ENCODE peak calls at places on chromosomes 5 and 9, in seven cellular contexts. One of them, this sample, is unnamed.

GRCh38 chr9:84330246-84330645 is 10.3 kb downstream of the SLC28A3 start:
- DNase-seq in fibroblast of the aortic adventitia: no peak
- DNase-seq in transverse colon: no peak
- DNase-seq in brain microvascular endothelial cell: no peak
- DNase-seq in suprapubic skin: no peak
- DNase-seq in fibroblast of lung: no peak
- DNase-seq in HFF-Myc: no peak
- DNase-seq in this sample: no peak

GRCh38 chr5:174183701-174184100 is 138.2 kb downstream of the NSG2 start:
- DNase-seq in fibroblast of the aortic adventitia: no peak
- DNase-seq in transverse colon: no peak
- DNase-seq in brain microvascular endothelial cell: no peak
- DNase-seq in suprapubic skin: no peak
- DNase-seq in fibroblast of lung: no peak
- DNase-seq in HFF-Myc: no peak
- DNase-seq in this sample: no peak

GRCh38 chr5:110726249-110727024 is at the start of gene TMEM232:
- DNase-seq in fibroblast of the aortic adventitia: peak
- DNase-seq in transverse colon: peak
- DNase-seq in brain microvascular endothelial cell: peak
- DNase-seq in suprapubic skin: peak
- DNase-seq in fibroblast of lung: peak
- DNase-seq in HFF-Myc: peak
- DNase-seq in this sample: peak

GRCh38 chr5:10679336-10679988 is 81.6 kb downstream of the DAP start:
- DNase-seq in fibroblast of the aortic adventitia: no peak
- DNase-seq in transverse colon: no peak
- DNase-seq in brain microvascular endothelial cell: no peak
- DNase-seq in suprapubic skin: no peak
- DNase-seq in fibroblast of lung: no peak
- DNase-seq in HFF-Myc: no peak
- DNase-seq in this sample: no peak

GRCh38 chr9:111153973-111154590 is 115.8 kb upstream of the LPAR1 start:
- DNase-seq in fibroblast of the aortic adventitia: no peak
- DNase-seq in transverse colon: no peak
- DNase-seq in brain microvascular endothelial cell: no peak
- DNase-seq in suprapubic skin: no peak
- DNase-seq in fibroblast of lung: peak
- DNase-seq in HFF-Myc: no peak
- DNase-seq in this sample: no peak

GRCh38 chr5:63121471-63121870 is 542.9 kb downstream of the LRRC70 start:
- DNase-seq in fibroblast of the aortic adventitia: no peak
- DNase-seq in transverse colon: no peak
- DNase-seq in brain microvascular endothelial cell: no peak
- DNase-seq in suprapubic skin: no peak
- DNase-seq in fibroblast of lung: no peak
- DNase-seq in HFF-Myc: no peak
- DNase-seq in this sample: no peak

GRCh38 chr9:104961238-104961637 is 33.3 kb upstream of the ABCA1 start:
- DNase-seq in fibroblast of the aortic adventitia: no peak
- DNase-seq in transverse colon: peak
- DNase-seq in brain microvascular endothelial cell: peak
- DNase-seq in suprapubic skin: no peak
- DNase-seq in fibroblast of lung: peak
- DNase-seq in HFF-Myc: peak
- DNase-seq in this sample: no peak

GRCh38 chr5:42750507-42750906 is 6.1 kb upstream of the CCDC152 start:
- DNase-seq in fibroblast of the aortic adventitia: no peak
- DNase-seq in transverse colon: no peak
- DNase-seq in brain microvascular endothelial cell: no peak
- DNase-seq in suprapubic skin: no peak
- DNase-seq in fibroblast of lung: no peak
- DNase-seq in HFF-Myc: no peak
- DNase-seq in this sample: no peak

GRCh38 chr9:21465859-21466518 is 16.1 kb downstream of the IFNE start:
- DNase-seq in fibroblast of the aortic adventitia: peak
- DNase-seq in transverse colon: no peak
- DNase-seq in brain microvascular endothelial cell: peak
- DNase-seq in suprapubic skin: no peak
- DNase-seq in fibroblast of lung: peak
- DNase-seq in HFF-Myc: peak
- DNase-seq in this sample: no peak

DNA sequence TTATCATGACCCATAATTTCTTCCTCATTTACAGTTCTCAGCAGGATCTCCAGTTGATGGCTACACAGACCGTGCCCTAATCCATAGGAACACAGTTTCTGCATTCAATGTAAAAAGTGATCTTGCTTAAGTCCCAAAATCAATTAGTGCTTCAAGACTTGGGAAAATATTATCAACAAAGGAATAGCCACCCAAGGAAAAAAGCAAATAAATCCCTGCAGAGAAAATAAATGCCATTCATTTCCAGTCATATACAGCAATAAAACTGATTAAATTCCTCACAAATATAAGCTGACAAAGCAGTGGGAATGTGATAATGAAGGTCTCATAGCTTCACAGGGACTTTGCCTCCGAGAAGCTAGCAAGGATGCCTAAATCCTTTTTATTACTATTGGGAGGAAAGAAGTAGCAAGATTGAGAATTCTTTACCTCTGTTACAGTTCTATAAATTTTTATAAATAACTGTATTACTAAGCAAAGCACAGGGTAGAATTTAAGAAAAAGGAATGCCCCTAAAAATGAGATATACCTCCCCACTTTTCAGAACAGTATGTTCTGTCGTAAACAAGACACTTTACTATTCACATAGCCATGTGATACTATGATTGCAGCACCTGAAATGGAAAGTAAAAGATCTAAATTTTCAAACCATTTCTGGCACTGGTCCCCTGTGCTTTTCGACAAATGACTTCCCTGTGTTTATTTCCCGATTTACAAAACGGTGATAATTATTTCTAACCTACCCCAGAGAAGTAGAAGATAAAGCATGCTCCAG is 59.8 kb downstream of the ARSB start:
- DNase-seq in fibroblast of the aortic adventitia: no peak
- DNase-seq in transverse colon: no peak
- DNase-seq in brain microvascular endothelial cell: no peak
- DNase-seq in suprapubic skin: no peak
- DNase-seq in fibroblast of lung: no peak
- DNase-seq in HFF-Myc: no peak
- DNase-seq in this sample: no peak
- H3K4me3 ChIP-seq in fibroblast of the aortic adventitia: no peak
- H3K4me3 ChIP-seq in transverse colon: no peak
- H3K4me3 ChIP-seq in brain microvascular endothelial cell: no peak
- H3K4me3 ChIP-seq in suprapubic skin: no peak
- H3K4me3 ChIP-seq in fibroblast of lung: no peak
- H3K4me3 ChIP-seq in HFF-Myc: no peak
- H3K4me3 ChIP-seq in this sample: no peak

GRCh38 chr5:2105141-2105540 is 222.4 kb upstream of the IRX4 start:
- DNase-seq in fibroblast of the aortic adventitia: no peak
- DNase-seq in transverse colon: no peak
- DNase-seq in brain microvascular endothelial cell: no peak
- DNase-seq in suprapubic skin: no peak
- DNase-seq in fibroblast of lung: no peak
- DNase-seq in HFF-Myc: no peak
- DNase-seq in this sample: no peak

GRCh38 chr5:2101685-2102084 is 219.0 kb upstream of the IRX4 start:
- DNase-seq in fibroblast of the aortic adventitia: no peak
- DNase-seq in transverse colon: no peak
- DNase-seq in brain microvascular endothelial cell: no peak
- DNase-seq in suprapubic skin: no peak
- DNase-seq in fibroblast of lung: no peak
- DNase-seq in HFF-Myc: no peak
- DNase-seq in this sample: no peak

GRCh38 chr5:2103940-2104339 is 221.2 kb upstream of the IRX4 start:
- DNase-seq in fibroblast of the aortic adventitia: no peak
- DNase-seq in transverse colon: no peak
- DNase-seq in brain microvascular endothelial cell: no peak
- DNase-seq in suprapubic skin: no peak
- DNase-seq in fibroblast of lung: peak
- DNase-seq in HFF-Myc: no peak
- DNase-seq in this sample: no peak

GRCh38 chr5:2106721-2107120 is 224.0 kb upstream of the IRX4 start:
- DNase-seq in fibroblast of the aortic adventitia: no peak
- DNase-seq in transverse colon: no peak
- DNase-seq in brain microvascular endothelial cell: no peak
- DNase-seq in suprapubic skin: no peak
- DNase-seq in fibroblast of lung: no peak
- DNase-seq in HFF-Myc: no peak
- DNase-seq in this sample: no peak

GRCh38 chr5:2102821-2103776 is 220.4 kb upstream of the IRX4 start:
- DNase-seq in fibroblast of the aortic adventitia: no peak
- DNase-seq in transverse colon: no peak
- DNase-seq in brain microvascular endothelial cell: no peak
- DNase-seq in suprapubic skin: no peak
- DNase-seq in fibroblast of lung: no peak
- DNase-seq in HFF-Myc: no peak
- DNase-seq in this sample: no peak
- TF ChIP-seq CTCF in fibroblast of the aortic adventitia: no peak
- TF ChIP-seq CTCF in transverse colon: no peak
- TF ChIP-seq CTCF in brain microvascular endothelial cell: no peak
- TF ChIP-seq CTCF in suprapubic skin: no peak
- TF ChIP-seq CTCF in fibroblast of lung: no peak
- TF ChIP-seq CTCF in HFF-Myc: no peak
- TF ChIP-seq CTCF in this sample: no peak

GRCh38 chr9:12814877-12815237 is 40.0 kb downstream of the LURAP1L start:
- DNase-seq in fibroblast of the aortic adventitia: no peak
- DNase-seq in transverse colon: no peak
- DNase-seq in brain microvascular endothelial cell: no peak
- DNase-seq in suprapubic skin: no peak
- DNase-seq in fibroblast of lung: no peak
- DNase-seq in HFF-Myc: no peak
- DNase-seq in this sample: no peak
- H3K4me3 ChIP-seq in fibroblast of the aortic adventitia: no peak
- H3K4me3 ChIP-seq in transverse colon: no peak
- H3K4me3 ChIP-seq in brain microvascular endothelial cell: no peak
- H3K4me3 ChIP-seq in suprapubic skin: no peak
- H3K4me3 ChIP-seq in fibroblast of lung: peak
- H3K4me3 ChIP-seq in HFF-Myc: no peak
- H3K4me3 ChIP-seq in this sample: peak

DNA sequence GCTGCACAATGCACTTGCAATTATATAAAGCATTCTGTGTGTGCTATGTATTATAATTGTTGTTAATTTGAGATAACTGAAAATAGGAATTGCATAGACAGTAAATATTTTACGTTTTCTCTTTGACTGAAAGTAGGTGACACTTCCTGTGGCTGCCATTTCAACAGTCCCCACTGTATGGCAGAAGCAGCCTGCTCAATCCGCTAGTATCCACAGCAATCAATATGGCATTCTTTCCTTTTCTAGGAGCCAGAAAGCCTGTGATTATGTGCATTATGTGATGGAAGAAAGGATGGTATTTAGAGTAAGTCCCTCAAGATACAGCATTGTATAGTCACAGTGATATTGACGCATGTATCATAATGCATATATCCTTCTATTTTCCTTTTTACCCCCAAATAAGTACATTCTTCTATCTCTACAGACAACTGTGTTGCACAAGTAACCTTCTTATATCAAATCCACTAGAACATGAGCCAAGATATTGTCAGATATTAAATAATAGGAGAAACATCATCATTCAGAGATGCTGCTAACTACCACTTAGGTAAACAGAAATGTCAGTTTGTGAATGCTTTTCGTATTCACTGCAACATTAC is 59.7 kb downstream of the CARTPT start:
- DNase-seq in fibroblast of the aortic adventitia: peak
- DNase-seq in transverse colon: no peak
- DNase-seq in brain microvascular endothelial cell: peak
- DNase-seq in suprapubic skin: no peak
- DNase-seq in fibroblast of lung: peak
- DNase-seq in HFF-Myc: no peak
- DNase-seq in this sample: no peak
- TF ChIP-seq CTCF in fibroblast of the aortic adventitia: peak
- TF ChIP-seq CTCF in transverse colon: no peak
- TF ChIP-seq CTCF in brain microvascular endothelial cell: peak
- TF ChIP-seq CTCF in suprapubic skin: peak
- TF ChIP-seq CTCF in fibroblast of lung: peak
- TF ChIP-seq CTCF in HFF-Myc: peak
- TF ChIP-seq CTCF in this sample: peak

GRCh38 chr5:138468966-138469539 is 3.8 kb downstream of the EGR1 start:
- DNase-seq in fibroblast of the aortic adventitia: peak
- DNase-seq in transverse colon: no peak
- DNase-seq in brain microvascular endothelial cell: no peak
- DNase-seq in suprapubic skin: no peak
- DNase-seq in fibroblast of lung: no peak
- DNase-seq in HFF-Myc: no peak
- DNase-seq in this sample: no peak
- H3K4me3 ChIP-seq in fibroblast of the aortic adventitia: no peak
- H3K4me3 ChIP-seq in transverse colon: no peak
- H3K4me3 ChIP-seq in brain microvascular endothelial cell: no peak
- H3K4me3 ChIP-seq in suprapubic skin: no peak
- H3K4me3 ChIP-seq in fibroblast of lung: no peak
- H3K4me3 ChIP-seq in HFF-Myc: no peak
- H3K4me3 ChIP-seq in this sample: no peak

DNA sequence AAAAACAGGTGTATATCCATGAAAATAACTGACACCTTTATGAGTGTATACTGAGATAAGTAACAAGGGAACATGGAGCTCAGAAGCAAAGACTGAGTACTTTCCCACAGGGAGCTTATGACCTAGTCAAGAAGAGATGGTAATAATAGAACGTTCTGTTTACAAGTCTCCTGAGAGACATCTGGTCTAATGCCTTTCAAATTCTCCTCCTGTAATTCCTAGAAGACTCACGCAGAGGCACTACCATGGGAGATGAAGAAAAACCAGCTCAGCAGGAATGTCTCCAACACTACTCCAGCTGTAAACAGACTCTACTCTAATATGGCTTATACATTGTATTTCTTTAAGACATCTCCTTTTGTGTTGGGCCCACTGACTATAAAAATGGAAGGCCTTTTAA is 503.6 kb upstream of the TUSC1 start:
- DNase-seq in fibroblast of the aortic adventitia: no peak
- DNase-seq in transverse colon: no peak
- DNase-seq in brain microvascular endothelial cell: no peak
- DNase-seq in suprapubic skin: no peak
- DNase-seq in fibroblast of lung: no peak
- DNase-seq in HFF-Myc: no peak
- DNase-seq in this sample: no peak
- TF ChIP-seq CTCF in fibroblast of the aortic adventitia: no peak
- TF ChIP-seq CTCF in transverse colon: no peak
- TF ChIP-seq CTCF in brain microvascular endothelial cell: no peak
- TF ChIP-seq CTCF in suprapubic skin: no peak
- TF ChIP-seq CTCF in fibroblast of lung: no peak
- TF ChIP-seq CTCF in HFF-Myc: no peak
- TF ChIP-seq CTCF in this sample: no peak

This sample was measured in esophagus squamous epithelium.